ENCODE peak calls at places on chromosomes 13 and 19, in nine cellular contexts. One of them, this sample, is unnamed.

GRCh38 chr19:29367701-29368306 is 154.9 kb upstream of the UQCRFS1 start:
- DNase-seq in PC-3: no peak
- DNase-seq in astrocyte of the cerebellum: no peak
- DNase-seq in progenitor cell of endocrine pancreas: no peak
- DNase-seq in nephron progenitor cell: no peak
- DNase-seq in GM10248: peak
- DNase-seq in heart right ventricle: no peak
- DNase-seq in heart left ventricle: no peak
- DNase-seq in IMR-90: no peak
- DNase-seq in this sample: no peak

GRCh38 chr13:111367340-111367739 is 46.9 kb downstream of the TEX29 start:
- DNase-seq in PC-3: no peak
- DNase-seq in astrocyte of the cerebellum: no peak
- DNase-seq in progenitor cell of endocrine pancreas: no peak
- DNase-seq in nephron progenitor cell: no peak
- DNase-seq in GM10248: no peak
- DNase-seq in heart right ventricle: no peak
- DNase-seq in heart left ventricle: no peak
- DNase-seq in IMR-90: no peak
- DNase-seq in this sample: no peak

GRCh38 chr13:74052402-74052928 is 81.7 kb downstream of the KLF12 start:
- DNase-seq in PC-3: no peak
- DNase-seq in astrocyte of the cerebellum: no peak
- DNase-seq in progenitor cell of endocrine pancreas: no peak
- DNase-seq in nephron progenitor cell: no peak
- DNase-seq in GM10248: no peak
- DNase-seq in heart right ventricle: no peak
- DNase-seq in heart left ventricle: no peak
- DNase-seq in IMR-90: no peak
- DNase-seq in this sample: no peak

GRCh38 chr19:53909471-53910169 is 542 bp downstream of the CACNG7 start:
- DNase-seq in PC-3: no peak
- DNase-seq in astrocyte of the cerebellum: no peak
- DNase-seq in progenitor cell of endocrine pancreas: no peak
- DNase-seq in nephron progenitor cell: no peak
- DNase-seq in GM10248: no peak
- DNase-seq in heart right ventricle: no peak
- DNase-seq in heart left ventricle: no peak
- DNase-seq in IMR-90: no peak
- DNase-seq in this sample: no peak

GRCh38 chr13:111845621-111846351 is 221.2 kb upstream of the SOX1 start:
- DNase-seq in PC-3: no peak
- DNase-seq in astrocyte of the cerebellum: no peak
- DNase-seq in progenitor cell of endocrine pancreas: no peak
- DNase-seq in nephron progenitor cell: no peak
- DNase-seq in GM10248: no peak
- DNase-seq in heart right ventricle: no peak
- DNase-seq in heart left ventricle: no peak
- DNase-seq in IMR-90: no peak
- DNase-seq in this sample: no peak

GRCh38 chr13:20136781-20137703 is 23.8 kb downstream of the GJA3 start:
- DNase-seq in PC-3: no peak
- DNase-seq in astrocyte of the cerebellum: no peak
- DNase-seq in progenitor cell of endocrine pancreas: peak
- DNase-seq in nephron progenitor cell: peak
- DNase-seq in GM10248: peak
- DNase-seq in heart right ventricle: no peak
- DNase-seq in heart left ventricle: no peak
- DNase-seq in IMR-90: no peak
- DNase-seq in this sample: no peak

GRCh38 chr19:1469200-1469935 is 9.6 kb downstream of the C19orf25 start:
- DNase-seq in PC-3: peak
- DNase-seq in astrocyte of the cerebellum: no peak
- DNase-seq in progenitor cell of endocrine pancreas: no peak
- DNase-seq in nephron progenitor cell: peak
- DNase-seq in GM10248: no peak
- DNase-seq in heart right ventricle: no peak
- DNase-seq in heart left ventricle: no peak
- DNase-seq in IMR-90: no peak
- DNase-seq in this sample: no peak

GRCh38 chr13:113630296-113630695 is 27.7 kb downstream of the ATP4B start:
- DNase-seq in PC-3: no peak
- DNase-seq in astrocyte of the cerebellum: no peak
- DNase-seq in progenitor cell of endocrine pancreas: no peak
- DNase-seq in nephron progenitor cell: no peak
- DNase-seq in GM10248: no peak
- DNase-seq in heart right ventricle: no peak
- DNase-seq in heart left ventricle: peak
- DNase-seq in IMR-90: no peak
- DNase-seq in this sample: no peak

GRCh38 chr13:51525567-51526165 is 58.6 kb upstream of the WDFY2 start:
- DNase-seq in PC-3: peak
- DNase-seq in astrocyte of the cerebellum: no peak
- DNase-seq in progenitor cell of endocrine pancreas: no peak
- DNase-seq in nephron progenitor cell: no peak
- DNase-seq in GM10248: no peak
- DNase-seq in heart right ventricle: no peak
- DNase-seq in heart left ventricle: no peak
- DNase-seq in IMR-90: peak
- DNase-seq in this sample: no peak

GRCh38 chr19:35144600-35145436 is 1.8 kb downstream of the FXYD7 start:
- DNase-seq in PC-3: peak
- DNase-seq in astrocyte of the cerebellum: no peak
- DNase-seq in progenitor cell of endocrine pancreas: no peak
- DNase-seq in nephron progenitor cell: peak
- DNase-seq in GM10248: no peak
- DNase-seq in heart right ventricle: no peak
- DNase-seq in heart left ventricle: no peak
- DNase-seq in IMR-90: no peak
- DNase-seq in this sample: no peak

GRCh38 chr13:38752726-38753125 is 65.8 kb downstream of the FREM2 start:
- DNase-seq in PC-3: no peak
- DNase-seq in astrocyte of the cerebellum: no peak
- DNase-seq in progenitor cell of endocrine pancreas: no peak
- DNase-seq in nephron progenitor cell: no peak
- DNase-seq in GM10248: no peak
- DNase-seq in heart right ventricle: no peak
- DNase-seq in heart left ventricle: no peak
- DNase-seq in IMR-90: no peak
- DNase-seq in this sample: no peak

GRCh38 chr19:46015080-46015960 is 7.5 kb downstream of the PGLYRP1 start:
- DNase-seq in PC-3: no peak
- DNase-seq in astrocyte of the cerebellum: no peak
- DNase-seq in progenitor cell of endocrine pancreas: peak
- DNase-seq in nephron progenitor cell: peak
- DNase-seq in GM10248: peak
- DNase-seq in heart right ventricle: peak
- DNase-seq in heart left ventricle: peak
- DNase-seq in IMR-90: no peak
- DNase-seq in this sample: peak

GRCh38 chr13:44498969-44499368 is 77.2 kb downstream of the TSC22D1 start:
- DNase-seq in PC-3: no peak
- DNase-seq in astrocyte of the cerebellum: no peak
- DNase-seq in progenitor cell of endocrine pancreas: no peak
- DNase-seq in nephron progenitor cell: no peak
- DNase-seq in GM10248: no peak
- DNase-seq in heart right ventricle: no peak
- DNase-seq in heart left ventricle: no peak
- DNase-seq in IMR-90: no peak
- DNase-seq in this sample: no peak

GRCh38 chr19:47221890-47222289 is 9.1 kb downstream of the BBC3 start:
- DNase-seq in PC-3: no peak
- DNase-seq in astrocyte of the cerebellum: no peak
- DNase-seq in progenitor cell of endocrine pancreas: no peak
- DNase-seq in nephron progenitor cell: no peak
- DNase-seq in GM10248: no peak
- DNase-seq in heart right ventricle: no peak
- DNase-seq in heart left ventricle: no peak
- DNase-seq in IMR-90: no peak
- DNase-seq in this sample: no peak

GRCh38 chr13:88857256-88857655 is 1186.1 kb downstream of the SLITRK5 start:
- DNase-seq in PC-3: no peak
- DNase-seq in astrocyte of the cerebellum: no peak
- DNase-seq in progenitor cell of endocrine pancreas: no peak
- DNase-seq in nephron progenitor cell: no peak
- DNase-seq in GM10248: no peak
- DNase-seq in heart right ventricle: no peak
- DNase-seq in heart left ventricle: no peak
- DNase-seq in IMR-90: no peak
- DNase-seq in this sample: no peak

GRCh38 chr19:5703819-5704818 is 14.0 kb downstream of the RPL36 start:
- DNase-seq in PC-3: no peak
- DNase-seq in astrocyte of the cerebellum: no peak
- DNase-seq in progenitor cell of endocrine pancreas: no peak
- DNase-seq in nephron progenitor cell: no peak
- DNase-seq in GM10248: no peak
- DNase-seq in heart right ventricle: no peak
- DNase-seq in heart left ventricle: no peak
- DNase-seq in IMR-90: no peak
- DNase-seq in this sample: no peak

GRCh38 chr13:89554801-89555200 is 1792.7 kb upstream of the MIR17HG start:
- DNase-seq in PC-3: peak
- DNase-seq in astrocyte of the cerebellum: no peak
- DNase-seq in progenitor cell of endocrine pancreas: no peak
- DNase-seq in nephron progenitor cell: no peak
- DNase-seq in GM10248: no peak
- DNase-seq in heart right ventricle: no peak
- DNase-seq in heart left ventricle: no peak
- DNase-seq in IMR-90: no peak
- DNase-seq in this sample: no peak

GRCh38 chr13:27170521-27171243 is 929 bp downstream of the USP12 start:
- DNase-seq in PC-3: peak
- DNase-seq in astrocyte of the cerebellum: peak
- DNase-seq in progenitor cell of endocrine pancreas: peak
- DNase-seq in nephron progenitor cell: peak
- DNase-seq in GM10248: peak
- DNase-seq in heart right ventricle: peak
- DNase-seq in heart left ventricle: peak
- DNase-seq in IMR-90: no peak
- DNase-seq in this sample: peak
- TF ChIP-seq CTCF in PC-3: no peak
- TF ChIP-seq CTCF in astrocyte of the cerebellum: no peak
- TF ChIP-seq CTCF in progenitor cell of endocrine pancreas: no peak
- TF ChIP-seq CTCF in nephron progenitor cell: no peak
- TF ChIP-seq CTCF in GM10248: peak
- TF ChIP-seq CTCF in heart right ventricle: no peak
- TF ChIP-seq CTCF in heart left ventricle: no peak
- TF ChIP-seq CTCF in IMR-90: no peak
- TF ChIP-seq CTCF in this sample: no peak

DNA sequence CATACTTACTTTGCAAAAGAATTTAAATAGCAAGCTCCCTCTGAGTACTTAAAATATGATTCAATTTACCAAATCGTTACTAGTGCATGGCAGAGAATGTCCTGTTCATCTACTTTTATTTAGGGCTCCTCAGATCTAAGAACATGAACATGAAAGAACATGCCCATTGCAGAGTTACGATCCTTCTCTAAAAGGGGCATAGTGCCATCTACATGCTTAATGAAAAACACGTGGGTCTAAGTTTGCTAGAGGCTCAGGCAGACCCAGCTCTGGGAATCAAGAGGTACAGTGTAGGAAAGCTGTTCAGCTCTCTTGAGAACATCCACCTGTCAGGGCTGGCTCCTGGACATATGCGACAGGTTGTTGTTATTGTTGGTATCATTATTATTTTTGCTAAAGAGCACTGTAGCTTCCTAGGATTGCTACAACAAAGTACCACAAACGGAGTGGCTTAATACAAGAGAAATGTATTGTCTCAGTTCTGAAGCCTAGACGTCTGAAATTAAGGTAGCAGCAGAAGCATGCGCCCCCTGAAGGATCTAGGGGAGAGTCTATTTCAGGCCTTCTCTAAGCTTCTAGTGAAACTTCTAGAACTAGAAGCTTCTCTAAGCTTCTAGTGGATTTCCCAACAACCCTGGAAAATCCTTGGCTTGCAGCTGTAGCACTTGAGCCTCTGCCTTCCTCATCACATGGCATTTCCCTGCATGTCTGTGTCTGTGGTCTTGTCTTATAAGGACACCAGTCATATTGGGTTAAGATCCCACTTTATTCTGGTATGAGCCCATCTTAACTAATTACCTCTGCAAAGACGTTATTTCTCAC is 133.9 kb downstream of the DCT start:
- DNase-seq in PC-3: peak
- DNase-seq in astrocyte of the cerebellum: no peak
- DNase-seq in progenitor cell of endocrine pancreas: no peak
- DNase-seq in nephron progenitor cell: no peak
- DNase-seq in GM10248: no peak
- DNase-seq in heart right ventricle: no peak
- DNase-seq in heart left ventricle: no peak
- DNase-seq in IMR-90: peak
- DNase-seq in this sample: no peak
- TF ChIP-seq CTCF in PC-3: peak
- TF ChIP-seq CTCF in astrocyte of the cerebellum: no peak
- TF ChIP-seq CTCF in progenitor cell of endocrine pancreas: no peak
- TF ChIP-seq CTCF in nephron progenitor cell: no peak
- TF ChIP-seq CTCF in GM10248: no peak
- TF ChIP-seq CTCF in heart right ventricle: no peak
- TF ChIP-seq CTCF in heart left ventricle: no peak
- TF ChIP-seq CTCF in IMR-90: no peak
- TF ChIP-seq CTCF in this sample: no peak

DNA sequence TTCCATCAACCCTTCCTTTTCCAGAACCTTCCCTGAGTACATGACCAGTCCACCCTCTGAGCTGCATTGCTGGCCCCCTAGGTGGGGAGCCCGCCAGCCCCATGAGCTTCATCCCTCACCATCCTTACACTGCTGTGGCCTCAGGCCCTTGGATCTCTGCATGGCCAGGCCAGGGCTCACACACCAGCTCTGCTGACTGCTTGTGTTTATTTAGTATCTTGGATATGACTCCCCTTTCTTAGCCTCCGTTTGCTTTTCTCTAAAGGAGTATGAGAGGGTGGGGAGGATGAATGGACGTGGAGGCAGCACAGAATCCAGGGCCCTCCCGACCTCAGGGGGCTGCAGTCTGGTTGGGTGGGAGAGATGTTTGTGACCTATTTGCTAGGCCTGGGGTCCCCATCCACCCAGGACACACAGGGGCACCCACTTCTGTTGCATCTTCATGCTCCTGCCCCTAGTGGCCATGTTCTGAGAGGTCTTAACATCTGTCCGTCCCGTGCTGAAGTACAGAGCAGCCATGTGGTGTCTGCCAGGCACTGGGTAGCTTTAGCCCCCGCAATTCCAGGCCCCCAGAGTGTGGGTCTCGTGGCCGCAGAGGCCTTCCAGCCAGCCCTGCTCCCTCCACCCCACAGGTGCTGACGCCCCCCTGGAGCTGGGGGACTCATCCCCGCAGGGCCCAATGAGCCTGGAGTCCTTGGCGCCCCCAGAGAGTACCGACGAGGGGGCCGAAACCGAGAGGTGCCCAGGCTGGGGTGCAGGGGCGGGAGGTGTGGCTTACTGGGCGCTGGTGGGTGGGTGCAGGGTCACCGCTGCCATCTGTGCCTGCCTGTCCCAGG is 13.0 kb downstream of the ARHGEF1 start:
- DNase-seq in PC-3: no peak
- DNase-seq in astrocyte of the cerebellum: no peak
- DNase-seq in progenitor cell of endocrine pancreas: no peak
- DNase-seq in nephron progenitor cell: no peak
- DNase-seq in GM10248: no peak
- DNase-seq in heart right ventricle: no peak
- DNase-seq in heart left ventricle: no peak
- DNase-seq in IMR-90: no peak
- DNase-seq in this sample: no peak
- TF ChIP-seq CTCF in PC-3: peak
- TF ChIP-seq CTCF in astrocyte of the cerebellum: peak
- TF ChIP-seq CTCF in progenitor cell of endocrine pancreas: peak
- TF ChIP-seq CTCF in nephron progenitor cell: no peak
- TF ChIP-seq CTCF in GM10248: peak
- TF ChIP-seq CTCF in heart right ventricle: no peak
- TF ChIP-seq CTCF in heart left ventricle: no peak
- TF ChIP-seq CTCF in IMR-90: peak
- TF ChIP-seq CTCF in this sample: no peak

GRCh38 chr13:78978381-78978998 is 319.5 kb upstream of the OBI1 start:
- DNase-seq in PC-3: peak
- DNase-seq in astrocyte of the cerebellum: peak
- DNase-seq in progenitor cell of endocrine pancreas: no peak
- DNase-seq in nephron progenitor cell: peak
- DNase-seq in GM10248: peak
- DNase-seq in heart right ventricle: peak
- DNase-seq in heart left ventricle: no peak
- DNase-seq in IMR-90: peak
- DNase-seq in this sample: no peak
- TF ChIP-seq CTCF in PC-3: peak
- TF ChIP-seq CTCF in astrocyte of the cerebellum: peak
- TF ChIP-seq CTCF in progenitor cell of endocrine pancreas: peak
- TF ChIP-seq CTCF in nephron progenitor cell: peak
- TF ChIP-seq CTCF in GM10248: peak
- TF ChIP-seq CTCF in heart right ventricle: peak
- TF ChIP-seq CTCF in heart left ventricle: peak
- TF ChIP-seq CTCF in IMR-90: peak
- TF ChIP-seq CTCF in this sample: peak

This sample was measured in natural killer cell.